ENCODE peak calls at places on chromosomes 12 and 14, in nine cellular contexts. P is CD8-positive, alpha-beta memory T cell; G is endodermal cell; Z is right cardiac atrium; F is psoas muscle; T is right atrium auricular region; E is hepatocyte; I is PC-9; L is tibial artery. M is an unnamed sample.

GRCh38 chr14:49768301-49769121 is 558 bp downstream of the KLHDC2 start:
- DNase-seq in Z (peak; percentile 46), F (peak; percentile 64), T (peak; percentile 65), E (peak; percentile 80), G (peak; percentile 82), P (peak; percentile 57), L (peak; percentile 79), I (peak; percentile 58), M (peak; percentile 71)

GRCh38 chr12:104136577-104136976 is 1.4 kb downstream of the NFYB start:
- DNase-seq in F (no peak), P (no peak), Z (no peak), T (no peak), L (no peak), I (no peak), G (no peak), E (no peak), M (no peak)

GRCh38 chr14:67241416-67242362 is at the start of gene PALS1:
- DNase-seq in E (peak; percentile 81), Z (no peak), I (no peak), P (no peak), F (no peak), L (no peak), T (no peak), G (no peak), M (peak; percentile 80)

GRCh38 chr12:49909826-49910225 is 6.1 kb upstream of the FAIM2 start:
- DNase-seq in P (no peak), L (no peak), E (peak; percentile 39), F (no peak), I (peak; percentile 87), G (peak; percentile 94), T (no peak), Z (no peak), M (no peak)

GRCh38 chr12:73531752-73532151 is 1005.9 kb upstream of the ATXN7L3B start:
- DNase-seq in Z (no peak), F (no peak), T (no peak), G (no peak), E (no peak), P (no peak), L (no peak), I (no peak), M (no peak)

GRCh38 chr12:22283006-22283506 is 51.5 kb downstream of the ST8SIA1 start:
- DNase-seq in L (no peak), F (no peak), Z (no peak), P (no peak), T (no peak), E (no peak), G (no peak), I (peak; percentile 5), M (no peak)

GRCh38 chr12:106926657-106927056 is 29.1 kb upstream of the TMEM263 start:
- DNase-seq in F (no peak), L (no peak), P (no peak), Z (no peak), E (no peak), T (no peak), I (no peak), G (no peak), M (no peak)

GRCh38 chr12:88185988-88186387 is 43.9 kb downstream of the TMTC3 start:
- DNase-seq in Z (no peak), F (no peak), G (no peak), E (no peak), L (no peak), P (no peak), I (no peak), T (no peak), M (no peak)

GRCh38 chr14:37201724-37202123 is 4.0 kb downstream of the MIPOL1 start:
- DNase-seq in E (no peak), L (no peak), Z (no peak), G (no peak), F (no peak), I (no peak), P (no peak), T (no peak), M (no peak)

GRCh38 chr14:37202265-37202664 is 4.5 kb downstream of the MIPOL1 start:
- DNase-seq in I (no peak), Z (no peak), G (no peak), F (no peak), P (no peak), E (no peak), L (no peak), T (no peak), M (no peak)

GRCh38 chr14:37203423-37203822 is 5.7 kb downstream of the MIPOL1 start:
- DNase-seq in T (no peak), G (no peak), I (no peak), F (no peak), P (no peak), L (no peak), E (no peak), Z (no peak), M (no peak)

GRCh38 chr14:37198907-37199306 is 1.2 kb downstream of the MIPOL1 start:
- DNase-seq in T (no peak), F (no peak), L (no peak), G (no peak), Z (no peak), P (no peak), E (no peak), I (no peak), M (no peak)

GRCh38 chr14:37202812-37203211 is 5.1 kb downstream of the MIPOL1 start:
- DNase-seq in Z (no peak), T (no peak), F (no peak), G (no peak), E (no peak), I (no peak), P (no peak), L (no peak), M (no peak)
- H3K27ac ChIP-seq in Z (no peak overlapping the region), T (no peak overlapping the region), F (no peak overlapping the region), G (no peak overlapping the region), E (no peak overlapping the region), I (no peak overlapping the region), P (no peak overlapping the region), L (no peak overlapping the region), M (no peak overlapping the region)

GRCh38 chr12:132967736-132968135 is 11.6 kb upstream of the ZNF605 start:
- DNase-seq in P (no peak), I (no peak), G (no peak), E (no peak), F (no peak), L (no peak), Z (no peak), T (no peak), M (no peak)

GRCh38 chr12:132966676-132967415 is 10.7 kb upstream of the ZNF605 start:
- DNase-seq in T (no peak), P (no peak), E (no peak), I (no peak), L (no peak), G (no peak), F (no peak), Z (no peak), M (no peak)

DNA sequence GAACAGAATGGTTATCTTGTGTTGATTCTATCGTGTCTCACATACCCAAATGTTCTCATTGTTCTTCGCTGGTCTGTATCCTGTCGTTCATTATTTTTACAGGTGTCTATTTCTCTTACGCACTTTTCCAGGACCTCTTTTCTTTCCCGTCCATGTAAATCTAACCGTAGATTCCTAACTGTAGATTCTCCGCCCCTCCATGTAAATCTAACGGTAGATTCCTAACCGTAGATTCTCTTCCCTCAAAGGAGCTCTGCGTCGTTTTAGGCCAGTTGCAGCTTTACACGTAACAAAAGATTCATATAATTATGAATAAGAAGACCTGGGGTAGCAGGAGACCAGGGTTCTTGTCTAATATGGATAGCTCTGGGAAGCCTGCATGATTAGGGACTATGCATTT is 9.7 kb upstream of the ZNF605 start:
- DNase-seq in E (no peak), I (no peak), G (no peak), Z (no peak), P (no peak), F (no peak), L (no peak), T (no peak), M (no peak)
- H3K9me3 ChIP-seq in E (no peaks in the 10 kb centered on the region), I (no peaks in the 10 kb centered on the region), G (peaks cover 31% of the 10 kb centered on the region), Z (no peaks in the 10 kb centered on the region), P (no peaks in the 10 kb centered on the region), F (peaks cover 11% of the 10 kb centered on the region), L (no peaks in the 10 kb centered on the region), T (no peaks in the 10 kb centered on the region), M (no peaks in the 10 kb centered on the region)

DNA sequence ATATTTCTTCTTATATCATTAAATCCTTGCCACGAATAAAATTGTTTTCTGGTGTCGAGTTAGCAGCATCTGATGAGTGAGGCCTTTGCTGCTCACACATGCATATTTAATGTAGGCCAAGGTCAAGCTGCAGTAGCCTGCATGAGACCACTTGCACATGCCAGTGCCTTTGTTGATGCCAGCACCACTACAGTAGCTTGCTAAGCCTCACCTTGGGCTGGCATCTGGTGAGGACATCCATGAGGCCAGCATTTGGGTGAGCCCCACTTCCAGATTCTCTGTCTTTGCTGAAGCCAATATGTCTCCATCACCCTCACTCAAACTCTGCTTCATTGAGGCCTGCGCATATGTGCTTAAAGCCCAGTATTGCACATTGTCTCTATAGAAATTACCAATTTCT is 8.0 kb downstream of the CCDC59 start:
- DNase-seq in F (no peak), T (no peak), P (no peak), E (no peak), Z (no peak), I (no peak), G (no peak), L (no peak), M (no peak)
- H3K27ac ChIP-seq in F (no peak overlapping the region), T (no peak overlapping the region), P (no peak overlapping the region), E (no peak overlapping the region), Z (no peak overlapping the region), I (no peak overlapping the region), G (no peak overlapping the region), L (no peak overlapping the region), M (no peak overlapping the region)

GRCh38 chr12:34603382-34604035 is 581.2 kb downstream of the ALG10 start:
- DNase-seq in G (no peak), E (no peak), T (no peak), F (no peak), I (no peak), Z (no peak), L (peak; percentile 46), P (no peak), M (peak; percentile 50)
- H3K9me3 ChIP-seq in G (peaks cover 36% of the 10 kb centered on the region), E (no peaks in the 10 kb centered on the region), T (peaks cover 5% of the 10 kb centered on the region), F (no peaks in the 10 kb centered on the region), I (no peaks in the 10 kb centered on the region), Z (no peaks in the 10 kb centered on the region), L (peaks cover 2% of the 10 kb centered on the region), P (no peaks in the 10 kb centered on the region), M (peaks cover 29% of the 10 kb centered on the region)

DNA sequence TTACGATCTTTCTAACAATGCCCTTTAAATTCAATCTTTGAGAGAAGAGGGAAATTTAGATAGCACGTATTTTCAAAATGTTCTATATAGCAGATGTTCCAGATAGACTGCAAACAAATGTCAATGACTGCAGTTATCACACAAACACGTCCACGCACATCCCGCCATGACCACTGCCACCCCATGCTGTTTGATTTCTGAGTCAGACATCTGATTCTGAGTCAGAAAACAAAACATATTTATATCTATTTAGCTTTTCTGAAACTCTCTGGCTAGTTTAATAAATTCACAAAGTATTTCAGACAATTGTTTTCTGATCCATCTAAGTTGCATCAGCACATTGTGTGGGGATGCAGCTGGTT is 105.9 kb upstream of the BCAT1 start:
- DNase-seq in P (peak; percentile 41), L (no peak), G (no peak), I (no peak), E (no peak), T (no peak), Z (no peak), F (no peak), M (no peak)
- H3K27ac ChIP-seq in P (peak overlapping the region; percentile 33), L (no peak overlapping the region), G (no peak overlapping the region), I (no peak overlapping the region), E (peak overlapping the region; percentile 1), T (no peak overlapping the region), Z (no peak overlapping the region), F (no peak overlapping the region), M (no peak overlapping the region)

M was measured in sigmoid colon.